ENCODE peak calls at places on chromosomes 3 and 15, in six cellular contexts. D is A172; C is neural progenitor cell; Q is Caco-2; P is NCI-H460; I is stimulated activated naive CD8-positive, alpha-beta T cell treated with anti-CD3 and anti-CD28 coated beads, Interleukin-15, Interleukin-2, amounts not matched to agents 100 U/mL and 50 U/mL, for 24 hours. G is an unnamed sample.

GRCh38 chr3:38980972-38981371 is 70.8 kb downstream of the SCN11A start:
- DNase-seq in P (no peak), C (no peak), I (no peak), D (no peak), Q (no peak), G (no peak)

GRCh38 chr15:80660114-80660513 is 35.0 kb upstream of the ABHD17C start:
- DNase-seq in I (no peak), Q (peak), C (peak), D (no peak), P (peak), G (no peak)

GRCh38 chr15:97036301-97036700 is 705.8 kb downstream of the NR2F2 start:
- DNase-seq in I (no peak), C (no peak), Q (no peak), D (peak), P (no peak), G (no peak)

GRCh38 chr3:13042127-13042931 is 30.9 kb downstream of the IQSEC1 start:
- DNase-seq in P (no peak), I (no peak), D (no peak), C (peak), Q (no peak), G (peak)

GRCh38 chr3:133169669-133170068 is 131.5 kb downstream of the TMEM108 start:
- DNase-seq in P (no peak), I (no peak), D (no peak), C (peak), Q (no peak), G (no peak)

GRCh38 chr15:32824777-32825176 is 107.0 kb downstream of the GREM1 start:
- DNase-seq in P (peak), D (peak), I (no peak), Q (no peak), C (no peak), G (no peak)

GRCh38 chr15:47588968-47589367 is 128.3 kb upstream of the SEMA6D start:
- DNase-seq in Q (no peak), P (no peak), C (no peak), I (no peak), D (no peak), G (no peak)

GRCh38 chr15:85750319-85750806 is 44.4 kb downstream of the KLHL25 start:
- DNase-seq in C (peak), D (no peak), Q (no peak), I (no peak), P (no peak), G (peak)

GRCh38 chr3:64352596-64352989 is 127.3 kb upstream of the PRICKLE2 start:
- DNase-seq in Q (no peak), C (no peak), P (no peak), I (no peak), D (no peak), G (no peak)

GRCh38 chr3:189914799-189915198 is 205.9 kb downstream of the P3H2 start:
- DNase-seq in I (no peak), C (no peak), D (peak), P (peak), Q (no peak), G (no peak)

GRCh38 chr15:28022961-28023360 is 76.2 kb downstream of the OCA2 start:
- DNase-seq in D (no peak), Q (no peak), I (no peak), P (no peak), C (no peak), G (no peak)

GRCh38 chr3:20511863-20512262 is 325.9 kb upstream of the SGO1 start:
- DNase-seq in D (peak), Q (peak), P (peak), C (peak), I (no peak), G (no peak)

GRCh38 chr3:9251055-9251786 is 1.8 kb upstream of the SRGAP3 start:
- DNase-seq in P (no peak), D (no peak), I (no peak), C (no peak), Q (no peak), G (no peak)

GRCh38 chr3:134332344-134332743 is 41.9 kb downstream of the AMOTL2 start:
- DNase-seq in Q (no peak), D (no peak), I (no peak), C (no peak), P (no peak), G (no peak)

GRCh38 chr3:58214484-58215316 is 3.9 kb upstream of the DNASE1L3 start:
- DNase-seq in P (no peak), I (peak), D (peak), C (no peak), Q (peak), G (no peak)

GRCh38 chr3:14914777-14915113 is 32.6 kb upstream of the NR2C2 start:
- DNase-seq in Q (no peak), D (no peak), P (no peak), I (no peak), C (no peak), G (no peak)

GRCh38 chr3:172646439-172647015 is 64.3 kb downstream of the NCEH1 start:
- DNase-seq in D (peak), C (no peak), Q (no peak), I (no peak), P (no peak), G (no peak)

GRCh38 chr3:168080499-168081170 is 15.1 kb downstream of the GOLIM4 start:
- DNase-seq in D (no peak), Q (no peak), C (no peak), P (no peak), I (no peak), G (no peak)

GRCh38 chr3:40847571-40847992 is 322.8 kb downstream of the ZNF621 start:
- DNase-seq in C (peak), D (peak), P (no peak), I (no peak), Q (peak), G (no peak)